ENCODE peak calls at places on chromosomes 1 and 21, in eight cellular contexts. One of them, this sample, is unnamed.

GRCh38 chr1:29644812-29645211 is 408.5 kb downstream of the PTPRU start:
- DNase-seq in NCI-H2029 treated with DMSO at 0.1 percent for 48 hours: no peak
- DNase-seq in endothelial cell of umbilical vein: no peak
- DNase-seq in activated CD4-positive, CD25-positive, alpha-beta regulatory T cell: no peak
- DNase-seq in T-helper 1 cell: no peak
- DNase-seq in stomach: no peak
- DNase-seq in memory B cell: no peak
- DNase-seq in tibial artery: no peak
- DNase-seq in this sample: no peak

GRCh38 chr1:32981003-32981909 is 16.6 kb upstream of the RNF19B start:
- DNase-seq in stomach: peak
- DNase-seq in NCI-H2029 treated with DMSO at 0.1 percent for 48 hours: no peak
- DNase-seq in activated CD4-positive, CD25-positive, alpha-beta regulatory T cell: peak
- DNase-seq in T-helper 1 cell: no peak
- DNase-seq in tibial artery: peak
- DNase-seq in memory B cell: peak
- DNase-seq in endothelial cell of umbilical vein: peak
- DNase-seq in this sample: peak

GRCh38 chr1:175203570-175203969 is 11.0 kb upstream of the KIAA0040 start:
- DNase-seq in activated CD4-positive, CD25-positive, alpha-beta regulatory T cell: no peak
- DNase-seq in stomach: no peak
- DNase-seq in endothelial cell of umbilical vein: no peak
- DNase-seq in T-helper 1 cell: no peak
- DNase-seq in memory B cell: no peak
- DNase-seq in tibial artery: no peak
- DNase-seq in NCI-H2029 treated with DMSO at 0.1 percent for 48 hours: no peak
- DNase-seq in this sample: no peak

GRCh38 chr1:205750683-205751651 is 985 bp upstream of the NUCKS1 start:
- DNase-seq in tibial artery: no peak
- DNase-seq in activated CD4-positive, CD25-positive, alpha-beta regulatory T cell: no peak
- DNase-seq in T-helper 1 cell: no peak
- DNase-seq in NCI-H2029 treated with DMSO at 0.1 percent for 48 hours: no peak
- DNase-seq in endothelial cell of umbilical vein: no peak
- DNase-seq in stomach: no peak
- DNase-seq in memory B cell: no peak
- DNase-seq in this sample: no peak

GRCh38 chr1:76541618-76542017 is 325.7 kb upstream of the ST6GALNAC5 start:
- DNase-seq in memory B cell: no peak
- DNase-seq in T-helper 1 cell: no peak
- DNase-seq in activated CD4-positive, CD25-positive, alpha-beta regulatory T cell: no peak
- DNase-seq in stomach: no peak
- DNase-seq in NCI-H2029 treated with DMSO at 0.1 percent for 48 hours: no peak
- DNase-seq in tibial artery: no peak
- DNase-seq in endothelial cell of umbilical vein: no peak
- DNase-seq in this sample: no peak

GRCh38 chr1:21072721-21073120 is 104.0 kb downstream of the EIF4G3 start:
- DNase-seq in activated CD4-positive, CD25-positive, alpha-beta regulatory T cell: no peak
- DNase-seq in NCI-H2029 treated with DMSO at 0.1 percent for 48 hours: no peak
- DNase-seq in stomach: no peak
- DNase-seq in tibial artery: no peak
- DNase-seq in T-helper 1 cell: no peak
- DNase-seq in endothelial cell of umbilical vein: peak
- DNase-seq in memory B cell: no peak
- DNase-seq in this sample: peak

GRCh38 chr1:8373547-8374270 is 55.8 kb downstream of the SLC45A1 start:
- DNase-seq in tibial artery: peak
- DNase-seq in endothelial cell of umbilical vein: peak
- DNase-seq in stomach: peak
- DNase-seq in memory B cell: no peak
- DNase-seq in T-helper 1 cell: no peak
- DNase-seq in activated CD4-positive, CD25-positive, alpha-beta regulatory T cell: no peak
- DNase-seq in NCI-H2029 treated with DMSO at 0.1 percent for 48 hours: peak
- DNase-seq in this sample: peak

GRCh38 chr1:94037392-94038229 is 83.3 kb downstream of the ABCA4 start:
- DNase-seq in activated CD4-positive, CD25-positive, alpha-beta regulatory T cell: no peak
- DNase-seq in NCI-H2029 treated with DMSO at 0.1 percent for 48 hours: no peak
- DNase-seq in memory B cell: no peak
- DNase-seq in endothelial cell of umbilical vein: peak
- DNase-seq in T-helper 1 cell: no peak
- DNase-seq in stomach: no peak
- DNase-seq in tibial artery: no peak
- DNase-seq in this sample: no peak

GRCh38 chr1:39701092-39701460 is 9.8 kb upstream of the HPCAL4 start:
- DNase-seq in T-helper 1 cell: no peak
- DNase-seq in stomach: peak
- DNase-seq in endothelial cell of umbilical vein: no peak
- DNase-seq in tibial artery: no peak
- DNase-seq in activated CD4-positive, CD25-positive, alpha-beta regulatory T cell: no peak
- DNase-seq in memory B cell: no peak
- DNase-seq in NCI-H2029 treated with DMSO at 0.1 percent for 48 hours: peak
- DNase-seq in this sample: no peak

GRCh38 chr1:214967865-214968575 is 114.5 kb upstream of the KCNK2 start:
- DNase-seq in activated CD4-positive, CD25-positive, alpha-beta regulatory T cell: no peak
- DNase-seq in stomach: no peak
- DNase-seq in tibial artery: no peak
- DNase-seq in NCI-H2029 treated with DMSO at 0.1 percent for 48 hours: no peak
- DNase-seq in endothelial cell of umbilical vein: no peak
- DNase-seq in T-helper 1 cell: no peak
- DNase-seq in memory B cell: no peak
- DNase-seq in this sample: no peak

GRCh38 chr1:56034222-56034621 is 545.1 kb downstream of the PLPP3 start:
- DNase-seq in endothelial cell of umbilical vein: no peak
- DNase-seq in memory B cell: no peak
- DNase-seq in T-helper 1 cell: no peak
- DNase-seq in stomach: no peak
- DNase-seq in NCI-H2029 treated with DMSO at 0.1 percent for 48 hours: no peak
- DNase-seq in tibial artery: no peak
- DNase-seq in activated CD4-positive, CD25-positive, alpha-beta regulatory T cell: no peak
- DNase-seq in this sample: no peak

GRCh38 chr21:15060776-15061175 is 4.0 kb downstream of the NRIP1 start:
- DNase-seq in T-helper 1 cell: no peak
- DNase-seq in memory B cell: no peak
- DNase-seq in stomach: no peak
- DNase-seq in activated CD4-positive, CD25-positive, alpha-beta regulatory T cell: no peak
- DNase-seq in endothelial cell of umbilical vein: no peak
- DNase-seq in NCI-H2029 treated with DMSO at 0.1 percent for 48 hours: peak
- DNase-seq in tibial artery: no peak
- DNase-seq in this sample: no peak

This sample was measured in pulmonary artery endothelial cell.